ENCODE peak calls at places on chromosomes 1 and 21, in four cellular contexts. P, U, G and T are unnamed samples.

GRCh38 chr1:224864006-224864405 is 65.5 kb upstream of the DNAH14 start:
- DNase-seq in P (peak), U (no peak), G (no peak), T (no peak)

GRCh38 chr1:54857066-54857660 is 29.8 kb downstream of the DHCR24 start:
- DNase-seq in P (no peak), U (no peak), G (no peak), T (no peak)

GRCh38 chr1:246836169-246836568 is 95.6 kb downstream of the AHCTF1 start:
- DNase-seq in P (no peak), U (no peak), G (no peak), T (no peak)

GRCh38 chr1:159071970-159072582 is 4.5 kb downstream of the AIM2 start:
- DNase-seq in P (peak), U (no peak), G (peak), T (no peak)

GRCh38 chr1:186325239-186325638 is 49.8 kb downstream of the TPR start:
- DNase-seq in P (peak), U (no peak), G (no peak), T (no peak)

GRCh38 chr1:25890249-25891034 is 14.9 kb upstream of the PAQR7 start:
- DNase-seq in P (no peak), U (no peak), G (no peak), T (no peak)

GRCh38 chr1:91651671-91652071 is 151.0 kb downstream of the CDC7 start:
- DNase-seq in P (no peak), U (peak), G (no peak), T (no peak)

GRCh38 chr1:150765229-150765976 is at the start of gene CTSS:
- DNase-seq in P (no peak), U (no peak), G (no peak), T (no peak)

GRCh38 chr1:230793463-230793745 is 46.2 kb downstream of the CAPN9 start:
- DNase-seq in P (no peak), U (no peak), G (no peak), T (no peak)

GRCh38 chr1:232428781-232429530 is 201.0 kb downstream of the SIPA1L2 start:
- DNase-seq in P (peak), U (no peak), G (no peak), T (peak)

GRCh38 chr1:48470506-48470905 is 1.5 kb downstream of the SPATA6 start:
- DNase-seq in P (peak), U (peak), G (peak), T (no peak)

GRCh38 chr1:76303348-76303712 is 228.8 kb downstream of the ST6GALNAC3 start:
- DNase-seq in P (no peak), U (no peak), G (no peak), T (no peak)

GRCh38 chr1:193368302-193368701 is 181.9 kb upstream of the B3GALT2 start:
- DNase-seq in P (no peak), U (no peak), G (no peak), T (no peak)

GRCh38 chr21:37636152-37636860 is 269.7 kb downstream of the DYRK1A start:
- DNase-seq in P (peak), U (no peak), G (no peak), T (peak)

GRCh38 chr1:1298861-1299685 is 8.7 kb downstream of the ACAP3 start:
- DNase-seq in P (no peak), U (no peak), G (peak), T (no peak)

GRCh38 chr1:223752721-223753515 is 40.6 kb downstream of the CAPN2 start:
- DNase-seq in P (no peak), U (no peak), G (no peak), T (no peak)

GRCh38 chr1:153968000-153968363 is 280 bp downstream of the CREB3L4 start:
- DNase-seq in P (no peak), U (no peak), G (no peak), T (no peak)

GRCh38 chr1:10671551-10672375 is 124.7 kb downstream of the CASZ1 start:
- DNase-seq in P (no peak), U (no peak), G (no peak), T (no peak)

GRCh38 chr1:101039245-101039644 is 13.7 kb upstream of the DPH5 start:
- DNase-seq in P (no peak), U (no peak), G (no peak), T (no peak)

GRCh38 chr21:42010507-42011493 is 640 bp upstream of the ZBTB21 start:
- DNase-seq in P (no peak), U (peak), G (peak), T (no peak)

GRCh38 chr1:12134716-12135115 is 32.1 kb upstream of the TNFRSF1B start:
- DNase-seq in P (no peak), U (no peak), G (no peak), T (no peak)

GRCh38 chr1:208047476-208047934 is 136.6 kb upstream of the CD34 start:
- DNase-seq in P (peak), U (peak), G (no peak), T (no peak)

GRCh38 chr1:6819641-6820040 is 34.4 kb downstream of the CAMTA1 start:
- DNase-seq in P (peak), U (no peak), G (no peak), T (no peak)

GRCh38 chr1:233549917-233550316 is 64.0 kb upstream of the KCNK1 start:
- DNase-seq in P (no peak), U (no peak), G (no peak), T (no peak)

GRCh38 chr1:55363261-55363660 is 148.1 kb upstream of the USP24 start:
- DNase-seq in P (no peak), U (no peak), G (no peak), T (no peak)

GRCh38 chr1:65056234-65056633 is 89.9 kb upstream of the JAK1 start:
- DNase-seq in P (no peak), U (no peak), G (no peak), T (no peak)

GRCh38 chr21:14675774-14676530 is 129.8 kb upstream of the SAMSN1 start:
- DNase-seq in P (no peak), U (no peak), G (no peak), T (no peak)

GRCh38 chr1:216222302-216222701 is 200.9 kb downstream of the USH2A start:
- DNase-seq in P (no peak), U (no peak), G (no peak), T (no peak)

GRCh38 chr1:94106716-94107115 is 14.2 kb downstream of the ABCA4 start:
- DNase-seq in P (no peak), U (no peak), G (no peak), T (no peak)

GRCh38 chr1:26354972-26355371 is 1.0 kb upstream of the CRYBG2 start:
- DNase-seq in P (no peak), U (no peak), G (no peak), T (no peak)

GRCh38 chr1:37486680-37487618 is 12.6 kb downstream of the ZC3H12A start:
- DNase-seq in P (peak), U (peak), G (peak), T (no peak)

GRCh38 chr1:54971317-54971791 is 9.1 kb upstream of the TMEM61 start:
- DNase-seq in P (no peak), U (no peak), G (no peak), T (no peak)

GRCh38 chr1:234154320-234155251 is 218.7 kb upstream of the COA6 start:
- DNase-seq in P (peak), U (no peak), G (peak), T (no peak)

GRCh38 chr1:147539122-147539575 is 2.2 kb upstream of the BCL9 start:
- DNase-seq in P (peak), U (peak), G (no peak), T (peak)

GRCh38 chr1:951364-951763 is 7.7 kb downstream of the NOC2L start:
- DNase-seq in P (no peak), U (no peak), G (no peak), T (no peak)

GRCh38 chr1:239896980-239897379 is 194.7 kb upstream of the FMN2 start:
- DNase-seq in P (no peak), U (no peak), G (no peak), T (no peak)

GRCh38 chr1:53321366-53321765 is 6.5 kb downstream of the LRP8 start:
- DNase-seq in P (no peak), U (no peak), G (peak), T (no peak)